ENCODE peak calls at places on chromosomes 6 and 20, in nine cellular contexts. One of them, this sample, is unnamed.
A peak's percentile ranks its signal among the peaks of the same experiment; 100 is the strongest.

GRCh38 chr6:34154668-34155447 is 9.0 kb upstream of the GRM4 start:
- DNase-seq in CD8-positive, alpha-beta T cell: peak; percentile 74
- DNase-seq in aorta: no peak
- DNase-seq in fibroblast of lung: peak; percentile 21
- DNase-seq in effector memory CD4-positive, alpha-beta T cell: peak; percentile 38
- DNase-seq in BE2C: peak; percentile 80
- DNase-seq in thyroid gland: peak; percentile 49
- DNase-seq in colonic mucosa: peak; percentile 48
- DNase-seq in tibial artery: no peak
- DNase-seq in this sample: no peak

GRCh38 chr6:67933278-67933677 is 701.8 kb upstream of the ADGRB3 start:
- DNase-seq in CD8-positive, alpha-beta T cell: no peak
- DNase-seq in aorta: no peak
- DNase-seq in fibroblast of lung: no peak
- DNase-seq in effector memory CD4-positive, alpha-beta T cell: no peak
- DNase-seq in BE2C: peak; percentile 16
- DNase-seq in thyroid gland: no peak
- DNase-seq in colonic mucosa: no peak
- DNase-seq in tibial artery: no peak
- DNase-seq in this sample: no peak

GRCh38 chr20:24934716-24935115 is 14.4 kb upstream of the CST7 start:
- DNase-seq in CD8-positive, alpha-beta T cell: no peak
- DNase-seq in aorta: no peak
- DNase-seq in fibroblast of lung: no peak
- DNase-seq in effector memory CD4-positive, alpha-beta T cell: no peak
- DNase-seq in BE2C: no peak
- DNase-seq in thyroid gland: no peak
- DNase-seq in colonic mucosa: peak; percentile 11
- DNase-seq in tibial artery: no peak
- DNase-seq in this sample: no peak

GRCh38 chr20:58628491-58629212 is 22.4 kb upstream of the STX16 start:
- DNase-seq in CD8-positive, alpha-beta T cell: no peak
- DNase-seq in aorta: no peak
- DNase-seq in fibroblast of lung: no peak
- DNase-seq in effector memory CD4-positive, alpha-beta T cell: no peak
- DNase-seq in BE2C: no peak
- DNase-seq in thyroid gland: no peak
- DNase-seq in colonic mucosa: no peak
- DNase-seq in tibial artery: no peak
- DNase-seq in this sample: no peak

GRCh38 chr6:7172605-7173185 is 64.9 kb downstream of the RREB1 start:
- DNase-seq in CD8-positive, alpha-beta T cell: no peak
- DNase-seq in aorta: no peak
- DNase-seq in fibroblast of lung: peak; percentile 82
- DNase-seq in effector memory CD4-positive, alpha-beta T cell: no peak
- DNase-seq in BE2C: no peak
- DNase-seq in thyroid gland: no peak
- DNase-seq in colonic mucosa: no peak
- DNase-seq in tibial artery: no peak
- DNase-seq in this sample: no peak

GRCh38 chr6:112321882-112322508 is 25.1 kb upstream of the RFPL4B start:
- DNase-seq in CD8-positive, alpha-beta T cell: no peak
- DNase-seq in aorta: no peak
- DNase-seq in fibroblast of lung: no peak
- DNase-seq in effector memory CD4-positive, alpha-beta T cell: no peak
- DNase-seq in BE2C: no peak
- DNase-seq in thyroid gland: no peak
- DNase-seq in colonic mucosa: no peak
- DNase-seq in tibial artery: no peak
- DNase-seq in this sample: no peak

GRCh38 chr6:143675946-143676345 is 1.8 kb upstream of the PHACTR2 start:
- DNase-seq in CD8-positive, alpha-beta T cell: no peak
- DNase-seq in aorta: no peak
- DNase-seq in fibroblast of lung: peak; percentile 64
- DNase-seq in effector memory CD4-positive, alpha-beta T cell: no peak
- DNase-seq in BE2C: no peak
- DNase-seq in thyroid gland: no peak
- DNase-seq in colonic mucosa: no peak
- DNase-seq in tibial artery: no peak
- DNase-seq in this sample: no peak

GRCh38 chr6:51386347-51386836 is 567.7 kb downstream of the TFAP2B start:
- DNase-seq in CD8-positive, alpha-beta T cell: no peak
- DNase-seq in aorta: no peak
- DNase-seq in fibroblast of lung: no peak
- DNase-seq in effector memory CD4-positive, alpha-beta T cell: no peak
- DNase-seq in BE2C: no peak
- DNase-seq in thyroid gland: no peak
- DNase-seq in colonic mucosa: no peak
- DNase-seq in tibial artery: no peak
- DNase-seq in this sample: no peak

GRCh38 chr6:53042112-53042511 is 23.1 kb upstream of the FBXO9 start:
- DNase-seq in CD8-positive, alpha-beta T cell: no peak
- DNase-seq in aorta: no peak
- DNase-seq in fibroblast of lung: peak; percentile 96
- DNase-seq in effector memory CD4-positive, alpha-beta T cell: no peak
- DNase-seq in BE2C: no peak
- DNase-seq in thyroid gland: no peak
- DNase-seq in colonic mucosa: no peak
- DNase-seq in tibial artery: no peak
- DNase-seq in this sample: peak; percentile 83

GRCh38 chr6:32460528-32460927 is 20.8 kb downstream of the HLA-DRA start:
- DNase-seq in CD8-positive, alpha-beta T cell: no peak
- DNase-seq in aorta: no peak
- DNase-seq in fibroblast of lung: no peak
- DNase-seq in effector memory CD4-positive, alpha-beta T cell: no peak
- DNase-seq in BE2C: no peak
- DNase-seq in thyroid gland: no peak
- DNase-seq in colonic mucosa: no peak
- DNase-seq in tibial artery: no peak
- DNase-seq in this sample: no peak

GRCh38 chr6:18349350-18349749 is 37.8 kb upstream of the RNF144B start:
- DNase-seq in CD8-positive, alpha-beta T cell: no peak
- DNase-seq in aorta: no peak
- DNase-seq in fibroblast of lung: peak; percentile 6
- DNase-seq in effector memory CD4-positive, alpha-beta T cell: no peak
- DNase-seq in BE2C: no peak
- DNase-seq in thyroid gland: no peak
- DNase-seq in colonic mucosa: no peak
- DNase-seq in tibial artery: no peak
- DNase-seq in this sample: peak; percentile 24

GRCh38 chr6:122620902-122621301 is 10.7 kb downstream of the PKIB start:
- DNase-seq in CD8-positive, alpha-beta T cell: no peak
- DNase-seq in aorta: no peak
- DNase-seq in fibroblast of lung: peak; percentile 70
- DNase-seq in effector memory CD4-positive, alpha-beta T cell: no peak
- DNase-seq in BE2C: no peak
- DNase-seq in thyroid gland: no peak
- DNase-seq in colonic mucosa: no peak
- DNase-seq in tibial artery: no peak
- DNase-seq in this sample: peak; percentile 19

GRCh38 chr6:74731921-74732320 is 473.9 kb downstream of the COL12A1 start:
- DNase-seq in CD8-positive, alpha-beta T cell: no peak
- DNase-seq in aorta: no peak
- DNase-seq in fibroblast of lung: peak; percentile 92
- DNase-seq in effector memory CD4-positive, alpha-beta T cell: no peak
- DNase-seq in BE2C: no peak
- DNase-seq in thyroid gland: no peak
- DNase-seq in colonic mucosa: no peak
- DNase-seq in tibial artery: no peak
- DNase-seq in this sample: peak; percentile 27

GRCh38 chr6:30676660-30677270 is 4.0 kb upstream of the DHX16 start:
- DNase-seq in CD8-positive, alpha-beta T cell: no peak
- DNase-seq in aorta: peak; percentile 17
- DNase-seq in fibroblast of lung: no peak
- DNase-seq in effector memory CD4-positive, alpha-beta T cell: no peak
- DNase-seq in BE2C: no peak
- DNase-seq in thyroid gland: no peak
- DNase-seq in colonic mucosa: no peak
- DNase-seq in tibial artery: no peak
- DNase-seq in this sample: no peak
- H3K9me3 ChIP-seq in CD8-positive, alpha-beta T cell: no peaks in the 10 kb centered on the region
- H3K9me3 ChIP-seq in aorta: no peaks in the 10 kb centered on the region
- H3K9me3 ChIP-seq in fibroblast of lung: no peaks in the 10 kb centered on the region
- H3K9me3 ChIP-seq in effector memory CD4-positive, alpha-beta T cell: no peaks in the 10 kb centered on the region
- H3K9me3 ChIP-seq in BE2C: no peaks in the 10 kb centered on the region
- H3K9me3 ChIP-seq in thyroid gland: no peaks in the 10 kb centered on the region
- H3K9me3 ChIP-seq in colonic mucosa: no peaks in the 10 kb centered on the region
- H3K9me3 ChIP-seq in tibial artery: no peaks in the 10 kb centered on the region
- H3K9me3 ChIP-seq in this sample: no peaks in the 10 kb centered on the region

DNA sequence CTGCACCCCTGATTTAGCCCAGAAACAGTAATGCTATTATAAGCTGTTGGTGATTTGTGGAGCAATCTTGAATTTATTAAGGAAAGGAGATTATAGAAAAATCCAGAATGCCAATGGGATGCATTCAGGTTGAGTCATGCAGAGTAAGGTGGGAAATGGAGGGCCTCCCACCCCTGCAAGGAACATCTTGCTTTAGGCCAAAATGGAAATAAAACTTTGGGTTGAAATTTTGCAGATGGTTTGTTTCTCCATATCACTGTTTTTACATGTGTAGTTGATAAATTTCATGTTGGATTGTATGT is 152.4 kb downstream of the BCAS1 start:
- DNase-seq in CD8-positive, alpha-beta T cell: no peak
- DNase-seq in aorta: no peak
- DNase-seq in fibroblast of lung: no peak
- DNase-seq in effector memory CD4-positive, alpha-beta T cell: no peak
- DNase-seq in BE2C: no peak
- DNase-seq in thyroid gland: no peak
- DNase-seq in colonic mucosa: no peak
- DNase-seq in tibial artery: no peak
- DNase-seq in this sample: no peak
- H3K4me3 ChIP-seq in CD8-positive, alpha-beta T cell: no peak overlapping the region
- H3K4me3 ChIP-seq in aorta: no peak overlapping the region
- H3K4me3 ChIP-seq in fibroblast of lung: no peak overlapping the region
- H3K4me3 ChIP-seq in effector memory CD4-positive, alpha-beta T cell: no peak overlapping the region
- H3K4me3 ChIP-seq in BE2C: no peak overlapping the region
- H3K4me3 ChIP-seq in thyroid gland: no peak overlapping the region
- H3K4me3 ChIP-seq in colonic mucosa: no peak overlapping the region
- H3K4me3 ChIP-seq in tibial artery: no peak overlapping the region
- H3K4me3 ChIP-seq in this sample: no peak overlapping the region

GRCh38 chr6:333379-334002 is 41.2 kb downstream of the DUSP22 start:
- DNase-seq in CD8-positive, alpha-beta T cell: no peak
- DNase-seq in aorta: peak; percentile 48
- DNase-seq in fibroblast of lung: no peak
- DNase-seq in effector memory CD4-positive, alpha-beta T cell: no peak
- DNase-seq in BE2C: no peak
- DNase-seq in thyroid gland: no peak
- DNase-seq in colonic mucosa: no peak
- DNase-seq in tibial artery: no peak
- DNase-seq in this sample: no peak

GRCh38 chr6:334536-334935 is 42.2 kb downstream of the DUSP22 start:
- DNase-seq in CD8-positive, alpha-beta T cell: no peak
- DNase-seq in aorta: no peak
- DNase-seq in fibroblast of lung: no peak
- DNase-seq in effector memory CD4-positive, alpha-beta T cell: no peak
- DNase-seq in BE2C: no peak
- DNase-seq in thyroid gland: no peak
- DNase-seq in colonic mucosa: no peak
- DNase-seq in tibial artery: no peak
- DNase-seq in this sample: no peak

GRCh38 chr6:335572-335971 is 43.3 kb downstream of the DUSP22 start:
- DNase-seq in CD8-positive, alpha-beta T cell: no peak
- DNase-seq in aorta: peak; percentile 42
- DNase-seq in fibroblast of lung: no peak
- DNase-seq in effector memory CD4-positive, alpha-beta T cell: no peak
- DNase-seq in BE2C: no peak
- DNase-seq in thyroid gland: no peak
- DNase-seq in colonic mucosa: no peak
- DNase-seq in tibial artery: no peak
- DNase-seq in this sample: no peak

GRCh38 chr6:336159-337114 is 44.1 kb downstream of the DUSP22 start:
- DNase-seq in CD8-positive, alpha-beta T cell: no peak
- DNase-seq in aorta: peak; percentile 50
- DNase-seq in fibroblast of lung: no peak
- DNase-seq in effector memory CD4-positive, alpha-beta T cell: no peak
- DNase-seq in BE2C: no peak
- DNase-seq in thyroid gland: no peak
- DNase-seq in colonic mucosa: no peak
- DNase-seq in tibial artery: no peak
- DNase-seq in this sample: no peak

DNA sequence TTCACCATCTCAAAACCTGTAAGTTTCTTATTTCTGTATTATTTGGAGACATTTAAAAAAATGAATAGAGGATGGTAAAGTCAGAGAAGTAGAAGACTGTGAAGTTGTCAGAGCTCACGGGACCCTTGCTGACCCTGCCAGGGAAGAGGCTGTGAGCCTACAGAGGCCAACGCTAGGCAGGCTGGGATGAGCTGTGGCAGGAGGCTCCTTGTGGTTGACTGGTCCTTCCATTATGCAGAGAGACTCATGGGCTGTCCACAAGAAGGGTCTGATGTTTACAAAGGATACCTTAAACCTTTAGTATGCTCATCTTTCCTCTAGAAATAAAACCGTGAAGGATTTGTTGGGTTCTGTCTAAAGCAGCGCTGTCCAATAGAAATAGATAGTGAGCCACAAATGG is 42.9 kb downstream of the DUSP22 start:
- DNase-seq in CD8-positive, alpha-beta T cell: no peak
- DNase-seq in aorta: no peak
- DNase-seq in fibroblast of lung: no peak
- DNase-seq in effector memory CD4-positive, alpha-beta T cell: no peak
- DNase-seq in BE2C: no peak
- DNase-seq in thyroid gland: no peak
- DNase-seq in colonic mucosa: no peak
- DNase-seq in tibial artery: no peak
- DNase-seq in this sample: no peak
- H3K9me3 ChIP-seq in CD8-positive, alpha-beta T cell: no peaks in the 10 kb centered on the region
- H3K9me3 ChIP-seq in aorta: no peaks in the 10 kb centered on the region
- H3K9me3 ChIP-seq in fibroblast of lung: no peaks in the 10 kb centered on the region
- H3K9me3 ChIP-seq in effector memory CD4-positive, alpha-beta T cell: no peaks in the 10 kb centered on the region
- H3K9me3 ChIP-seq in BE2C: no peaks in the 10 kb centered on the region
- H3K9me3 ChIP-seq in thyroid gland: no peaks in the 10 kb centered on the region
- H3K9me3 ChIP-seq in colonic mucosa: no peaks in the 10 kb centered on the region
- H3K9me3 ChIP-seq in tibial artery: no peaks in the 10 kb centered on the region
- H3K9me3 ChIP-seq in this sample: peaks cover 7% of the 10 kb centered on the region

GRCh38 chr6:93916716-93917115 is 497.4 kb upstream of the EPHA7 start:
- DNase-seq in CD8-positive, alpha-beta T cell: no peak
- DNase-seq in aorta: no peak
- DNase-seq in fibroblast of lung: no peak
- DNase-seq in effector memory CD4-positive, alpha-beta T cell: no peak
- DNase-seq in BE2C: no peak
- DNase-seq in thyroid gland: no peak
- DNase-seq in colonic mucosa: no peak
- DNase-seq in tibial artery: no peak
- DNase-seq in this sample: no peak

GRCh38 chr6:93918258-93918657 is 498.9 kb upstream of the EPHA7 start:
- DNase-seq in CD8-positive, alpha-beta T cell: no peak
- DNase-seq in aorta: no peak
- DNase-seq in fibroblast of lung: no peak
- DNase-seq in effector memory CD4-positive, alpha-beta T cell: no peak
- DNase-seq in BE2C: no peak
- DNase-seq in thyroid gland: no peak
- DNase-seq in colonic mucosa: no peak
- DNase-seq in tibial artery: no peak
- DNase-seq in this sample: no peak

GRCh38 chr6:93915961-93916360 is 496.6 kb upstream of the EPHA7 start:
- DNase-seq in CD8-positive, alpha-beta T cell: no peak
- DNase-seq in aorta: no peak
- DNase-seq in fibroblast of lung: no peak
- DNase-seq in effector memory CD4-positive, alpha-beta T cell: no peak
- DNase-seq in BE2C: no peak
- DNase-seq in thyroid gland: no peak
- DNase-seq in colonic mucosa: peak; percentile 41
- DNase-seq in tibial artery: no peak
- DNase-seq in this sample: no peak

GRCh38 chr6:93917216-93917615 is 497.9 kb upstream of the EPHA7 start:
- DNase-seq in CD8-positive, alpha-beta T cell: no peak
- DNase-seq in aorta: no peak
- DNase-seq in fibroblast of lung: no peak
- DNase-seq in effector memory CD4-positive, alpha-beta T cell: no peak
- DNase-seq in BE2C: no peak
- DNase-seq in thyroid gland: no peak
- DNase-seq in colonic mucosa: no peak
- DNase-seq in tibial artery: no peak
- DNase-seq in this sample: no peak

GRCh38 chr6:93919365-93919764 is 500.0 kb upstream of the EPHA7 start:
- DNase-seq in CD8-positive, alpha-beta T cell: no peak
- DNase-seq in aorta: no peak
- DNase-seq in fibroblast of lung: no peak
- DNase-seq in effector memory CD4-positive, alpha-beta T cell: no peak
- DNase-seq in BE2C: no peak
- DNase-seq in thyroid gland: no peak
- DNase-seq in colonic mucosa: no peak
- DNase-seq in tibial artery: no peak
- DNase-seq in this sample: no peak
- H3K4me3 ChIP-seq in CD8-positive, alpha-beta T cell: no peak overlapping the region
- H3K4me3 ChIP-seq in aorta: no peak overlapping the region
- H3K4me3 ChIP-seq in fibroblast of lung: no peak overlapping the region
- H3K4me3 ChIP-seq in effector memory CD4-positive, alpha-beta T cell: no peak overlapping the region
- H3K4me3 ChIP-seq in BE2C: no peak overlapping the region
- H3K4me3 ChIP-seq in thyroid gland: no peak overlapping the region
- H3K4me3 ChIP-seq in colonic mucosa: no peak overlapping the region
- H3K4me3 ChIP-seq in tibial artery: no peak overlapping the region
- H3K4me3 ChIP-seq in this sample: no peak overlapping the region